ENCODE peak calls at places on chromosomes 7 and 10, in seven cellular contexts. Z is heart right ventricle, K is lower lobe of right lung, D is H1, U is hepatocyte, S is psoas muscle, J is cardiac muscle cell. E is an unnamed sample.

GRCh38 chr7:133126422-133126821 is 44.5 kb upstream of the CHCHD3 start:
- DNase-seq in J (no peak), K (no peak), D (no peak), U (no peak), S (no peak), Z (no peak), E (no peak)

GRCh38 chr10:96073722-96074121 is 30.3 kb downstream of the CCNJ start:
- DNase-seq in K (no peak), U (no peak), J (peak; percentile 60), D (no peak), Z (no peak), S (no peak), E (peak; percentile 75)

GRCh38 chr7:139602143-139602722 is 78.7 kb downstream of the CLEC2L start:
- DNase-seq in Z (no peak), D (no peak), K (no peak), S (no peak), U (peak; percentile 49), J (peak; percentile 63), E (no peak)

GRCh38 chr7:3235322-3235721 is 65.7 kb upstream of the SDK1 start:
- DNase-seq in D (no peak), K (no peak), U (no peak), Z (no peak), J (no peak), S (no peak), E (no peak)

GRCh38 chr7:133513608-133514007 is 260.7 kb downstream of the EXOC4 start:
- DNase-seq in K (no peak), J (peak; percentile 23), S (no peak), U (no peak), Z (no peak), D (no peak), E (no peak)

GRCh38 chr7:30249316-30249715 is 35.1 kb upstream of the ZNRF2 start:
- DNase-seq in Z (no peak), D (no peak), U (no peak), K (no peak), S (no peak), J (no peak), E (no peak)

GRCh38 chr7:75937958-75938786 is 23.2 kb downstream of the POR start:
- DNase-seq in U (peak; percentile 45), K (peak; percentile 77), D (no peak), Z (peak; percentile 58), J (peak; percentile 91), S (peak; percentile 77), E (no peak)

GRCh38 chr10:131134651-131135050 is 176.9 kb downstream of the TCERG1L start:
- DNase-seq in D (no peak), Z (no peak), S (no peak), K (no peak), J (no peak), U (no peak), E (no peak)

GRCh38 chr7:79317728-79318127 is 135.7 kb downstream of the MAGI2 start:
- DNase-seq in Z (no peak), U (peak; percentile 76), J (peak; percentile 80), S (no peak), K (no peak), D (no peak), E (peak; percentile 70)

GRCh38 chr10:5811387-5811821 is 1.8 kb downstream of the GDI2 start:
- DNase-seq in U (no peak), K (no peak), D (no peak), S (no peak), Z (no peak), J (peak; percentile 52), E (peak; percentile 45)

GRCh38 chr7:149753370-149754233 is 19.8 kb downstream of the ZNF467 start:
- DNase-seq in U (peak; percentile 72), D (peak; percentile 83), K (peak; percentile 47), Z (peak; percentile 61), S (no peak), J (peak; percentile 51), E (no peak)

GRCh38 chr7:157278791-157279678 is 57.8 kb upstream of the DNAJB6 start:
- DNase-seq in Z (peak; percentile 83), D (no peak), S (peak; percentile 75), U (no peak), J (peak; percentile 65), K (peak; percentile 78), E (no peak)

GRCh38 chr10:131743190-131744151 is 157.3 kb upstream of the PPP2R2D start:
- DNase-seq in U (peak; percentile 46), Z (no peak), J (no peak), S (no peak), D (no peak), K (no peak), E (no peak)

GRCh38 chr10:99529483-99530107 is 3.1 kb upstream of the NKX2-3 start:
- DNase-seq in D (no peak), S (no peak), U (no peak), K (no peak), J (no peak), Z (no peak), E (no peak)

GRCh38 chr7:138890782-138891445 is 90.3 kb downstream of the KIAA1549 start:
- DNase-seq in K (no peak), S (peak; percentile 23), D (no peak), U (peak; percentile 49), Z (no peak), J (peak; percentile 74), E (no peak)

GRCh38 chr10:96218826-96219225 is 52.5 kb downstream of the BLNK start:
- DNase-seq in S (no peak), K (no peak), D (no peak), J (no peak), Z (no peak), U (no peak), E (no peak)

GRCh38 chr10:29609696-29610095 is 25.1 kb downstream of the SVIL start:
- DNase-seq in U (no peak), J (no peak), Z (no peak), S (no peak), K (no peak), D (no peak), E (no peak)

GRCh38 chr10:557792-558328 is 131.6 kb downstream of the DIP2C start:
- DNase-seq in U (no peak), K (no peak), S (no peak), J (peak; percentile 25), D (no peak), Z (no peak), E (no peak)

GRCh38 chr7:157488326-157488725 is 151.5 kb downstream of the DNAJB6 start:
- DNase-seq in K (no peak), S (no peak), D (no peak), U (no peak), Z (no peak), J (no peak), E (no peak)

GRCh38 chr10:5915451-5915850 is 25.4 kb downstream of the FBH1 start:
- DNase-seq in U (no peak), J (no peak), S (no peak), K (no peak), D (no peak), Z (no peak), E (no peak)

GRCh38 chr7:122135275-122135674 is 8.8 kb downstream of the AASS start:
- DNase-seq in J (no peak), K (no peak), D (no peak), U (no peak), Z (no peak), S (no peak), E (peak; percentile 78)

DNA sequence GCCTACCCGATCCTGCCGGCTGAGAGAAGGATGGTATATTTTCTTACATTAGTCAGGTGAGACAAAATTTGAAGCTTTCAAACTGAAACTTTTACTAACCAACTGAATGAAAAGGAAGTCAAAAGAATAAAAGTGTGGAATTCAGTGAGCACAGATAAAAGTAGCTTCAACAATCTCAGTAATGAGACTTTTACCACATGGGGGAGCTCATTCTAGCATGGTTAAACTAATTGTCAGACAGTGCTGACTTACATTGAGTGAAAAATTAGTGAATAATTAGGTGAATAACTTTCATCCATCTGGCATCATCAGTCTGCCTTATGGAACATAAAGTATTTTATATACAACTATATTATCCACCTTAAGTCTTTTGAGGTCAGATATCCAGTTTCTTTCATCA is 8.4 kb downstream of the FAM237B start:
- DNase-seq in Z (no peak), U (no peak), D (no peak), J (peak; percentile 30), S (no peak), K (no peak), E (no peak)
- TF ChIP-seq CTCF in Z (no peak), U (peak; percentile 16), D (no peak), J (peak; percentile 43), S (no peak), K (no peak), E (peak; percentile 64)

DNA sequence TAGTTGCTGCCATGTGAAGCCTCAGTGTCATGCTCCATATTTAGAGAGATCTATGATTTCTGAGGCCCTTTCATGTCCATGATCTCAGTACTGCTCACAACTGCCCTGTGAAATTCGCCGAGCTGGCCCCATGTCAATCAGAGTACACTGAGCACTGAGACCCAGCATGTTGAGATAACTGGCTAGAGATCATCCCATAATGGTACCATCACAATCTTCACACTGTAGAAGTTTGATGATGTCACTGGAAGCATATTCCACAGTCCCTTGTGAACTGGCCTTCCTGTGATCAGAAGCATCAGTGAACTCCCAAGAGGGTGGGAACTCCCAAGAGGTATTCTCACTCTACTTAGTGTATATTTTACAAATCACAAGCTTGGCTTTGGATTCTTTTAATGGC is 116.0 kb downstream of the EGFR start:
- DNase-seq in Z (no peak), K (no peak), U (no peak), S (no peak), D (no peak), J (no peak), E (no peak)
- H3K27ac ChIP-seq in Z (no peak overlapping the region), K (peak overlapping the region; percentile 71), U (peak overlapping the region; percentile 96), S (peak overlapping the region; percentile 97), D (no peak overlapping the region), J (no peak overlapping the region), E (peak overlapping the region; percentile 95)

DNA sequence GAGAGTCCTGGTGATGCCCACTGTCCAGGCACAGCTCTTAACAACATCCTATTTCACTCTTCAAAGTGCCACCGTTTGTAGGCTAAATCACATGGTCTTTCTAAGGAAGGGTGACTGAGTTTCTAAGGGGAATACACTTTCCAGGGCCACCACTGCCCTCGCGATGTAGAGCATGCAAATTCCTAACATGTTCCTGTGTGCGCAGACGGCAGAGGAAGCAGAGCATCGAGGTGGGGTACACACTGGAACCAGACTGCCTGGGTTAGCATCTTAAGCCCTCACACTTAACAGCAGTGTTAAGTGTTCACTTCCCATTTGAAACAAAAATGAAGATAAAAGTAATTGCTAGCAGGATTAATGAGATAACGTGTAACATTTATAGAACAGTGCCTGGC is 3.0 kb downstream of the VOPP1 start:
- DNase-seq in K (no peak), J (no peak), Z (no peak), U (no peak), D (no peak), S (no peak), E (no peak)
- H3K4me1 ChIP-seq in K (peaks cover 56% of the 10 kb centered on the region), J (no peaks in the 10 kb centered on the region), Z (peaks cover 43% of the 10 kb centered on the region), U (peaks cover 14% of the 10 kb centered on the region), D (peaks cover 2% of the 10 kb centered on the region), S (peaks cover 61% of the 10 kb centered on the region), E (peaks cover 26% of the 10 kb centered on the region)

DNA sequence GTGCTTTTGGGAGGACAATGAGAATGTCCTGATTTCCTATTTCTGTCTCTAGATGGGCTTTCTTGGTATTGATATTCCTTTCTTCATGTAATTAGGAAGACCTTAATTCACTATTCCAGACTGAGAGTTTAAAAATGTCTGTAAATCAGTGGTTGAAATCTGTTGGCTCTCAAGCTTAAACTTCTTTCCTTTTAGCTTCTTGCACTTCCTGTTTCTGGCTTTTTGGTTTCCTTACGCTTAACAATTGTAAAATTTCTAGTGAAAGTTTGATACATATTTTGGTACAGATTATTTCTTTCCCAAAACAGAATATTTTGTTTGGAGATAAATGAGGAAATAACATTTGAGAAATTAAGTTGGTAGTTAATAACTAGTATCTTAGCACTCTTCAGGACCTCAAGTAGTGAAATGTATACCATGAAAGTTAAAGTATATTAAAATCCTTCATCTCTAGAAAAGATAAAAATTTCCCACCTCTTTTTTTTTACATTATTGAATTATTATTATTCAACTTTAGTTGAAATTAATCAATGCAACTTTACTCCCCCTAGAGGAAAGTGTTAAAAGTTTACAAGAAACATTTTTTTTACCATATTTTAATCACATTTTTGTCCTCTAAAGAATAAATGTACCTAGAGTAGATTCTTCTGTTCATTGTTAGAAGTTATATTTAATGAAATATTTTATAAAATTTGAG is 137.2 kb downstream of the PHTF2 start:
- DNase-seq in D (no peak), U (no peak), S (no peak), J (peak; percentile 15), K (no peak), Z (no peak), E (no peak)
- TF ChIP-seq CTCF in D (no peak), U (peak; percentile 46), S (peak; percentile 14), J (peak; percentile 37), K (peak; percentile 26), Z (peak; percentile 25), E (peak; percentile 64)

E was measured in foreskin keratinocyte.